ENCODE peak calls at places on chromosomes 11 and 22, in six cellular contexts. T is astrocyte of the spinal cord; K is MV-4-11; C is activated CD8-positive, alpha-beta T cell treated with anti-CD3 and anti-CD28 coated beads for 36 hours; G is NCI-H2171 treated with DMSO at 0.1 percent for 48 hours; F is hypothalamus. A is an unnamed sample.
A peak's percentile ranks its signal among the peaks of the same experiment; 100 is the strongest.

GRCh38 chr22:21026783-21027692 is 5.3 kb downstream of the SLC7A4 start:
- DNase-seq in T (peak; percentile 59), F (no peak), C (no peak), G (peak; percentile 75), K (no peak), A (no peak)

GRCh38 chr22:46147471-46148267 is 2.7 kb upstream of the PPARA start:
- DNase-seq in G (no peak), F (peak; percentile 10), T (no peak), C (no peak), K (no peak), A (no peak)

GRCh38 chr11:44036811-44037657 is 10.7 kb upstream of the ACCSL start:
- DNase-seq in T (peak; percentile 79), C (peak; percentile 60), G (peak; percentile 76), K (peak; percentile 67), F (peak; percentile 74), A (peak; percentile 86)

GRCh38 chr22:17319541-17319940 is 49.7 kb upstream of the CECR2 start:
- DNase-seq in F (no peak), C (no peak), G (peak; percentile 58), T (no peak), K (no peak), A (no peak)

GRCh38 chr11:83583953-83584352 is 297.8 kb upstream of the CCDC90B start:
- DNase-seq in G (no peak), F (no peak), T (peak; percentile 63), K (no peak), C (no peak), A (peak; percentile 51)

GRCh38 chr22:25120093-25120561 is 79.5 kb upstream of the CRYBB3 start:
- DNase-seq in K (no peak), T (no peak), F (no peak), G (peak; percentile 69), C (no peak), A (no peak)

GRCh38 chr11:284081-285020 is 4.6 kb upstream of the PGGHG start:
- DNase-seq in F (no peak), T (no peak), G (no peak), C (no peak), K (no peak), A (no peak)

GRCh38 chr11:75225794-75226193 is 14.8 kb upstream of the TPBGL start:
- DNase-seq in C (no peak), K (no peak), G (no peak), F (no peak), T (no peak), A (no peak)

GRCh38 chr22:48576333-48577013 is 1251.2 kb downstream of the BRD1 start:
- DNase-seq in T (no peak), C (no peak), K (no peak), G (peak; percentile 57), F (peak; percentile 45), A (no peak)

GRCh38 chr11:44057340-44057739 is 8.7 kb upstream of the ACCS start:
- DNase-seq in T (no peak), C (no peak), F (no peak), G (no peak), K (no peak), A (no peak)

GRCh38 chr11:12220305-12220704 is 109.9 kb downstream of the MICAL2 start:
- DNase-seq in F (peak; percentile 46), C (no peak), K (no peak), T (no peak), G (no peak), A (no peak)

GRCh38 chr11:113176971-113177370 is 137.4 kb upstream of the TTC12 start:
- DNase-seq in T (peak; percentile 82), G (no peak), K (no peak), C (no peak), F (no peak), A (peak; percentile 49)

GRCh38 chr22:50189184-50189848 is 3.6 kb downstream of the TRABD start:
- DNase-seq in F (no peak), T (no peak), C (no peak), K (no peak), G (peak; percentile 49), A (no peak)

GRCh38 chr11:83063073-83063754 is 8.5 kb downstream of the RAB30 start:
- DNase-seq in F (no peak), T (peak; percentile 81), K (peak; percentile 71), C (peak; percentile 36), G (no peak), A (peak; percentile 51)

A was measured in kidney glomerular epithelial cell.